ENCODE peak calls at places on chromosome 10, in five cellular contexts. Q is HFFc6; J is SK-MEL-5; H is activated CD4-positive, alpha-beta T cell treated with anti-CD3 and anti-CD28 coated beads for 48 hours; F is body of pancreas. Y is an unnamed sample.
A peak's percentile ranks its signal among the peaks of the same experiment; 100 is the strongest.

GRCh38 chr10:30842185-30842584 is 189.5 kb downstream of the ZNF438 start:
- DNase-seq in Q (no peak), J (no peak), H (no peak), F (no peak), Y (no peak)

GRCh38 chr10:525565-526315 is 163.7 kb downstream of the DIP2C start:
- DNase-seq in Q (no peak), J (no peak), H (no peak), F (peak; percentile 8), Y (no peak)

GRCh38 chr10:16518822-16519221 is 2.9 kb downstream of the C1QL3 start:
- DNase-seq in Q (no peak), J (peak; percentile 16), H (no peak), F (no peak), Y (no peak)

GRCh38 chr10:116912162-116912561 is 62.9 kb downstream of the ENO4 start:
- DNase-seq in Q (no peak), J (no peak), H (no peak), F (no peak), Y (no peak)

GRCh38 chr10:28592953-28593352 is 60.0 kb downstream of the WAC start:
- DNase-seq in Q (peak; percentile 69), J (no peak), H (no peak), F (no peak), Y (no peak)

GRCh38 chr10:28619465-28619864 is 57.9 kb upstream of the BAMBI start:
- DNase-seq in Q (no peak), J (no peak), H (no peak), F (no peak), Y (no peak)

GRCh38 chr10:69914373-69915268 is 112.9 kb downstream of the COL13A1 start:
- DNase-seq in Q (peak; percentile 43), J (peak; percentile 66), H (peak; percentile 77), F (peak; percentile 70), Y (no peak)

GRCh38 chr10:11881477-11882417 is 58.6 kb downstream of the PROSER2 start:
- DNase-seq in Q (peak; percentile 25), J (no peak), H (no peak), F (peak; percentile 37), Y (no peak)

GRCh38 chr10:96358851-96359540 is at the start of gene OPALIN:
- DNase-seq in Q (no peak), J (no peak), H (no peak), F (no peak), Y (no peak)

GRCh38 chr10:91589015-91589655 is 43.7 kb downstream of the PPP1R3C start:
- DNase-seq in Q (peak; percentile 41), J (peak; percentile 72), H (no peak), F (peak; percentile 42), Y (no peak)

GRCh38 chr10:58152698-58153263 is 114.9 kb downstream of the IPMK start:
- DNase-seq in Q (peak; percentile 54), J (peak; percentile 68), H (peak; percentile 59), F (peak; percentile 45), Y (no peak)

GRCh38 chr10:78750418-78750817 is 318.3 kb upstream of the ZMIZ1 start:
- DNase-seq in Q (no peak), J (no peak), H (no peak), F (no peak), Y (no peak)

GRCh38 chr10:83680470-83680891 is 458.8 kb upstream of the GHITM start:
- DNase-seq in Q (no peak), J (no peak), H (peak; percentile 26), F (no peak), Y (no peak)

GRCh38 chr10:70887804-70888800 is at the start of gene PCBD1:
- DNase-seq in Q (peak; percentile 26), J (peak; percentile 41), H (peak; percentile 66), F (peak; percentile 86), Y (no peak)

GRCh38 chr10:126110434-126110833 is 214.1 kb downstream of the FANK1 start:
- DNase-seq in Q (no peak), J (peak; percentile 2), H (no peak), F (no peak), Y (no peak)

GRCh38 chr10:79149662-79150443 is 81.1 kb downstream of the ZMIZ1 start:
- DNase-seq in Q (peak; percentile 72), J (peak; percentile 43), H (peak; percentile 50), F (peak; percentile 40), Y (peak; percentile 41)

GRCh38 chr10:114837690-114838089 is 16.1 kb downstream of the FHIP2A start:
- DNase-seq in Q (no peak), J (no peak), H (no peak), F (no peak), Y (no peak)

GRCh38 chr10:4545077-4545476 is 280.9 kb upstream of the AKR1E2 start:
- DNase-seq in Q (peak; percentile 35), J (no peak), H (no peak), F (no peak), Y (no peak)

GRCh38 chr10:5546891-5547683 is 22.3 kb downstream of the CALML3 start:
- DNase-seq in Q (peak; percentile 57), J (no peak), H (no peak), F (peak; percentile 59), Y (no peak)